ENCODE peak calls at places on chromosomes 6 and 20, in six cellular contexts. T is mucosa of descending colon, B is epithelial cell of esophagus, G is psoas muscle, Z is endothelial cell, K is AG09319. P is an unnamed sample.

GRCh38 chr6:148470141-148470540 is 127.5 kb downstream of the SASH1 start:
- DNase-seq in T (no peak), B (no peak), G (no peak), Z (no peak), K (no peak), P (no peak)

GRCh38 chr6:149236584-149236983 is 80.9 kb upstream of the TAB2 start:
- DNase-seq in T (no peak), B (no peak), G (no peak), Z (no peak), K (no peak), P (no peak)

GRCh38 chr6:89037156-89037900 is 43.2 kb upstream of the PNRC1 start:
- DNase-seq in T (no peak), B (peak), G (peak), Z (no peak), K (no peak), P (peak)

GRCh38 chr6:52994031-52994788 is 874 bp downstream of the GSTA4 start:
- DNase-seq in T (peak), B (peak), G (no peak), Z (peak), K (no peak), P (no peak)

GRCh38 chr20:38828514-38829295 is 23.2 kb downstream of the PPP1R16B start:
- DNase-seq in T (no peak), B (no peak), G (no peak), Z (no peak), K (no peak), P (no peak)

GRCh38 chr6:10999994-11000393 is 44.1 kb downstream of the ELOVL2 start:
- DNase-seq in T (no peak), B (no peak), G (no peak), Z (no peak), K (peak), P (no peak)

GRCh38 chr20:62995481-62995880 is 11.3 kb downstream of the BHLHE23 start:
- DNase-seq in T (no peak), B (no peak), G (no peak), Z (no peak), K (no peak), P (no peak)

GRCh38 chr6:96196633-96197032 is 180.9 kb downstream of the FUT9 start:
- DNase-seq in T (no peak), B (peak), G (no peak), Z (no peak), K (no peak), P (no peak)

GRCh38 chr20:10634683-10635411 is 39.0 kb downstream of the JAG1 start:
- DNase-seq in T (no peak), B (peak), G (no peak), Z (no peak), K (peak), P (no peak)

GRCh38 chr6:78829407-78829806 is 37.9 kb upstream of the IRAK1BP1 start:
- DNase-seq in T (no peak), B (no peak), G (no peak), Z (no peak), K (no peak), P (no peak)

GRCh38 chr6:149228276-149228962 is 89.1 kb upstream of the TAB2 start:
- DNase-seq in T (no peak), B (no peak), G (no peak), Z (no peak), K (no peak), P (no peak)

GRCh38 chr6:89239338-89239737 is 22.2 kb upstream of the GABRR1 start:
- DNase-seq in T (no peak), B (no peak), G (no peak), Z (peak), K (no peak), P (no peak)

GRCh38 chr6:3876866-3877265 is 27.7 kb downstream of the FAM50B start:
- DNase-seq in T (no peak), B (no peak), G (no peak), Z (no peak), K (no peak), P (no peak)

GRCh38 chr6:55825402-55826051 is 49.9 kb downstream of the BMP5 start:
- DNase-seq in T (no peak), B (peak), G (no peak), Z (no peak), K (no peak), P (no peak)

GRCh38 chr6:151317206-151317994 is 74.0 kb downstream of the ZBTB2 start:
- DNase-seq in T (no peak), B (peak), G (no peak), Z (no peak), K (peak), P (no peak)

GRCh38 chr6:104281370-104281769 is 578.3 kb downstream of the HACE1 start:
- DNase-seq in T (no peak), B (peak), G (no peak), Z (no peak), K (no peak), P (no peak)
- TF ChIP-seq CTCF in T (no peak), B (no peak), G (no peak), Z (no peak), K (no peak), P (no peak)

GRCh38 chr20:36217226-36217625 is 19.1 kb upstream of the AAR2 start:
- DNase-seq in T (no peak), B (peak), G (no peak), Z (no peak), K (no peak), P (no peak)
- TF ChIP-seq CTCF in T (no peak), B (peak), G (no peak), Z (peak), K (no peak), P (no peak)

GRCh38 chr20:23061713-23062561 is 12.5 kb upstream of the THBD start:
- DNase-seq in T (no peak), B (peak), G (peak), Z (no peak), K (no peak), P (no peak)
- TF ChIP-seq CTCF in T (no peak), B (peak), G (peak), Z (no peak), K (peak), P (peak)

GRCh38 chr20:45100563-45101245 is at the start of gene KCNS1:
- DNase-seq in T (peak), B (peak), G (no peak), Z (peak), K (no peak), P (no peak)
- TF ChIP-seq CTCF in T (no peak), B (no peak), G (no peak), Z (no peak), K (no peak), P (no peak)

DNA sequence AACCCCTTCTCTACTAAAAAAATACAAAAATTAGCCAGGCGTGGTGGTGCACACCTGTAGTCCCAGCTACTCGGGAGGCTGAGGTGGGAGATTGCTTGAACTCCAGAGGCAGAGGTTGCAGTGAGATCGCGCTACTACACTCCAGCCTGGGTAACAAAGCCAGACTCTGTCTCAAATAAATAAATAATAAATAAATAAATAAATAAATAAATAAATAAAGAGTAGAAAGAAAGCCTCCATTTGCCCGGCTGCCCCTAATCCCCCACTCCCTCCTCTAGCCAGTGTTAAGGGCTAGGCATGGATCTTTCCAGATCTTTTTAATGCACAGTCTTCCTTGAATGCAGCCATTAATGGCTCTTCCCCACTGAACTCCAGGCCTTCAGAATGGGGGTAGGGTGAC is 3.2 kb downstream of the PNPLA1 start:
- DNase-seq in T (no peak), B (no peak), G (no peak), Z (no peak), K (no peak), P (no peak)
- TF ChIP-seq CTCF in T (no peak), B (no peak), G (no peak), Z (no peak), K (no peak), P (no peak)